ENCODE peak calls at places on chromosome 22, in four cellular contexts. C is K562, T is HepG2, F is GM12878. M is an unnamed sample.

GRCh38 chr22:24826710-24827285 is 20.8 kb downstream of the SGSM1 start:
- DNase-seq in F (no peak), T (no peak), C (no peak), M (no peak)

GRCh38 chr22:19896665-19897355 is 42.1 kb upstream of the GNB1L start:
- DNase-seq in C (peak), T (no peak), F (no peak), M (no peak)

GRCh38 chr22:29621761-29622526 is 18.5 kb downstream of the NF2 start:
- DNase-seq in T (peak), C (no peak), F (no peak), M (no peak)

GRCh38 chr22:30822216-30823014 is 127.7 kb downstream of the OSBP2 start:
- DNase-seq in C (no peak), T (no peak), F (no peak), M (peak)

GRCh38 chr22:41845380-41846267 is 12.7 kb downstream of the SREBF2 start:
- DNase-seq in C (peak), F (no peak), T (no peak), M (no peak)

GRCh38 chr22:19146215-19146968 is 1.9 kb upstream of the ESS2 start:
- DNase-seq in C (peak), T (peak), F (no peak), M (no peak)

GRCh38 chr22:25898707-25899365 is 156.8 kb downstream of the MYO18B start:
- DNase-seq in C (peak), T (peak), F (no peak), M (peak)

GRCh38 chr22:35467788-35468187 is 67.8 kb downstream of the MCM5 start:
- DNase-seq in T (no peak), C (no peak), F (no peak), M (no peak)

GRCh38 chr22:37122598-37123180 is 13.2 kb upstream of the TMPRSS6 start:
- DNase-seq in C (no peak), F (no peak), T (no peak), M (no peak)

DNA sequence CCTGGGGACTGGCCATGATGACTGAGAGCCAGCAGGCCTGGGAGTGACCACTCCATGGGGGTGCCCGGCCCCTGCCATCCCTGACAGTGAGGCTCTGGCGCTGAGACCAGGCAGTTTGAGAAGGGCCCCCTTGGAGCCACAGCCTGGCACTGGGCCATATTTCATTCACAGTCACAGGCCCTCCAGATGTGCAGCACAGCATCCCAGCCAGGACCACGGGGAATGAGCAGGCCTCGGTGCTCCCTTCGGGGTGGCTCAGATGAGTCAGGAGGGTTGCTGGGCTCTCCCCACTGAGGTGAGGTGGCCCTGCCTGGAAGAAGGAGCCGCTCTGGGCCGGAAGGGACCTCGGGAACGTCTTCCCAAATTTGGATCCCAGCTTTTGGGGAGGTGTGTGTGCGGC is 53.0 kb downstream of the GRAMD4 start:
- DNase-seq in T (no peak), F (no peak), C (no peak), M (no peak)
- TF ChIP-seq ETV6 in T (no peak), F (no peak), C (no peak), M (no peak)

DNA sequence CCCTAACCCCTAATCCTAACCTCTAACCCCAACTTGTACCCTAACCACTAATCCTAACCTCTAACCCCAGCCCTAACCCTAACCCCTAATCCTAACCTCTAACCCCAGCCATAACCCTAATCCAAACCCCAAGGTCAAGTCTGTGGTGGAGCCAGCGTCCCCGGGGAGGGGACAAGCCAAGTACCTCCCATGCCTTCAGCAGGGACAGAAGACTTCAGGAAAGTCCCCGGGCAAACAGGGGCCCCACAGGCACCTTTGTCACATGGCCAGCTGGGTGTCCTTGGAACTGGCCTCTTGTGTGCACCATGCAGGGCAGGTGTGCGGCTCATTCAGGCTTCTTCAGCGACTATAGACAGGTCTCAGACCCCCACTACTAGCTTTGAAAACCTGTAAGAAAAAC is 555.8 kb downstream of the BRD1 start:
- DNase-seq in C (no peak), F (no peak), T (no peak), M (no peak)
- TF ChIP-seq ETV6 in C (no peak), F (no peak), T (no peak), M (no peak)

DNA sequence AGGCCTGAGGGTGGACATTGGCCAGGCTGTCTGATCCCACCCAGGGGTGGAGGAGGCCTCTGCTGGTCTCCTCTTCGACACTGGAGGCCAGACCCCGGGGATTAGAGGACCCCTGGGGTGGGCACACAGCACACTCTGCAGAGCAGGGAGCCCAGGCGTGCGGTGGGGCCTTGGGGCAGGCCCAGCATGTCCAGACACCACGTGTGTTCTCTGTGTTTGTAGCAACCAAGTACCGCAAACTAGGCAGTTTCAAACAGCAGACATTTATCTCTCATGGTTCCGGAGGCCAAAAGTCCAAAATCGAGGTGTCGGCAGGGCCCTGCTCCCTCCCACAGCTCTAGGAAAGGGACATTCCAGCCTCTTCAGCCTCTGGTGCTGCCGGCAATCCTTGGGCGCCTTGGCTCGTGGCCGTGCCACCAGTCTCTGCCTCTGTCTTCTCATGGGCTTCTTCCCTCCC is 1.5 kb downstream of the PANX2 start:
- DNase-seq in T (peak), C (no peak), F (no peak), M (no peak)
- TF ChIP-seq ETV6 in T (no peak), C (no peak), F (no peak), M (no peak)

GRCh38 chr22:43479962-43480361 is 68.1 kb downstream of the MPPED1 start:
- DNase-seq in T (no peak), C (no peak), F (no peak), M (no peak)

GRCh38 chr22:43483669-43484068 is 71.9 kb downstream of the MPPED1 start:
- DNase-seq in T (no peak), F (no peak), C (no peak), M (no peak)

GRCh38 chr22:43482310-43482625 is 70.5 kb downstream of the MPPED1 start:
- DNase-seq in F (no peak), T (no peak), C (no peak), M (no peak)

GRCh38 chr22:43483266-43483665 is 71.5 kb downstream of the MPPED1 start:
- DNase-seq in T (no peak), C (no peak), F (no peak), M (no peak)

DNA sequence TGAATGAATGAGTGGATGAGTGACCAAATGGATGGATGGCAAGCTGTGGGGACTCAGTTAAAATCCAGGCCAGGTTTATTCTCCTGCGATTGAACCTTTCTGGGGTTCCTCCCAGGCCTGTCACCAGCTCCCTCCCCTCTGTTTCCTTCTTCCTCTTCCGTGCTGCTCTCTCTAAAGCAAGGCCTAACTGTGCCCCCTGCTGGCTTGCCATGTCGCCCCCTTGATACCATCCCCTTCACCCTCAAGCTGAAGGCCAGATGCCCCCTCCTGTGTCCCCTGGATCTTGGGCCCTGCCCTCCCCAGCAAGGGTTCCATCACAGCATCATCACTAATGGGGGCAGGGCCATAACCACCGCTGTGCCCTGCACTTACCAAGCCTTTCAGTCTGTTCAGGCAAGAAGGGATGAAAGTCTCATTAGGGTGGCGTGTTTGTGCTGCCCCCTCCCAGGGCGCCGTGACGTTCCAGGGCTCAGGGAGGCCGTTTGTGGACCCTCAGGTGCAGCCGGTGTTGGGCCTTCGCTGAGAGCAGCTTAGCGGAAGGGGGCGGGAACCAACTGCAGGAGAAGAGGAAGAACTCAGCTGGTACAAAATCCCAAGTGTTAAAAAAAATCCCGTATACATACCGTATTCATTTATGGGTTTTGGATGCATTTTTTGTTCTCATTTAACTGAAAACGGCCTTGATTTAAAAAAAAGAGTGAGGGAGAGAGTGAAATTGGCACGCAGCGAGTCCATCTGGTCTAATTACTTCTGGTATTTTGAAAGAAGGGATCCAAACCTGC is 69.9 kb downstream of the MPPED1 start:
- DNase-seq in F (no peak), T (peak), C (peak), M (no peak)
- TF ChIP-seq ETV6 in F (no peak), T (no peak), C (no peak), M (no peak)

GRCh38 chr22:28369849-28370248 is 309.8 kb downstream of the TTC28 start:
- DNase-seq in C (peak), T (no peak), F (no peak), M (no peak)
- TF ChIP-seq ETV6 in C (no peak), T (no peak), F (no peak), M (no peak)

GRCh38 chr22:50278461-50278860 is 8.3 kb upstream of the MAPK11 start:
- DNase-seq in C (no peak), T (no peak), F (no peak), M (no peak)

GRCh38 chr22:50276143-50276542 is 6.0 kb upstream of the MAPK11 start:
- DNase-seq in F (peak), C (no peak), T (peak), M (peak)

GRCh38 chr22:50275181-50276055 is 5.2 kb upstream of the MAPK11 start:
- DNase-seq in C (no peak), T (no peak), F (no peak), M (no peak)

GRCh38 chr22:50278956-50279619 is 8.9 kb upstream of the MAPK11 start:
- DNase-seq in T (no peak), C (no peak), F (no peak), M (no peak)

DNA sequence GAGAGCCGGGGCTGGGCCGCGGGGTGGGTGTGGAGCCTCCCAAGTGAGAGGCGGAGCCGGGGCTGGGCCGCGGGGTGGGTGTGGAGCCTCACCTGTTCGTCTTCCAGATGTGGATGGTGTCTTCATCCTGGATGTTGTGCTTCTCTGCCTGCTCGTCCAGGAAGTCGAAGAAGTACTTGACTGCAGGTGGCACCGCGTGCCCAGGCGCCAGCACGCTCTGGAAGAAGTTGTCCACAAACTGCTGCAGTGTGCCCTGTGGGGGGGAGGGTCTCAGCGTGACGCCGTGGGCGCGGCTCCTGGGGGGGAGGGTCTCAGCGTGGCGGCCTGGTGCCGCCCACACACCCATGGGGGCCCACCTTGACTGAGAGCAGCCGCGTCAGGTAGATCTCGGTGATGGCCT is 7.6 kb upstream of the MAPK11 start:
- DNase-seq in F (no peak), C (no peak), T (no peak), M (no peak)
- TF ChIP-seq ETV6 in F (no peak), C (no peak), T (no peak), M (no peak)

DNA sequence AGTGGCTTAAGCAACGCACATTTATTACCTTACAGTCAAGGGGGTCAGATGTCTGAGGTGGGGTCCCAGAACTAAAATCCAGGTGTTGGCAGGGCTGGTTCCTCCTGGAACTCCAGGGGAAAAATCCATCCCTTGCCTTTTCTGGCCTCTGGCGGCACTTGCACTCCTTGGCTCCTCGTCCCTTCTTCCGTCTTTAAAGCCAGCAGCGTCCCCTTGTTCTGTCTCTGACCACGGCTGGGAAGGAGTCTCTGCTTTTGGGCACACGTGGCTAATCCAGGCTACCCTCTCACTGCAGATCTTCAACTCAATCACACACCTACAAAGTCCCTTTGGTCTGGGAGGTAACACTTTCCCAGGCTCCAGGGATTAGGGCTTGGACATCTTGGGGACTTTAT is 73.5 kb upstream of the WNT7B start:
- DNase-seq in C (no peak), F (no peak), T (no peak), M (peak)
- TF ChIP-seq ETV6 in C (no peak), F (no peak), T (no peak), M (no peak)

GRCh38 chr22:40486962-40487602 is 116.7 kb downstream of the SGSM3 start:
- DNase-seq in T (no peak), C (no peak), F (no peak), M (no peak)

GRCh38 chr22:40485813-40486610 is 115.6 kb downstream of the SGSM3 start:
- DNase-seq in F (no peak), C (no peak), T (no peak), M (no peak)

GRCh38 chr22:40487663-40488249 is 117.4 kb downstream of the SGSM3 start:
- DNase-seq in T (peak), F (no peak), C (no peak), M (no peak)

GRCh38 chr22:40482886-40483285 is 112.5 kb downstream of the SGSM3 start:
- DNase-seq in C (no peak), T (no peak), F (no peak), M (no peak)

GRCh38 chr22:40484906-40485660 is 114.7 kb downstream of the SGSM3 start:
- DNase-seq in C (no peak), T (no peak), F (no peak), M (no peak)
- TF ChIP-seq ETV6 in C (no peak), T (no peak), F (no peak), M (no peak)